ENCODE peak calls at places on chromosomes 7 and 10, in four cellular contexts. V is foreskin fibroblast, E is GM12878, D is colonic mucosa. Y is an unnamed sample.

GRCh38 chr7:84663224-84663623 is 468.6 kb upstream of the SEMA3A start:
- DNase-seq in V (peak), E (no peak), D (no peak), Y (no peak)

GRCh38 chr10:125153693-125154490 is 6.5 kb downstream of the CTBP2 start:
- DNase-seq in V (peak), E (no peak), D (peak), Y (no peak)

GRCh38 chr7:50281680-50282445 is 22.7 kb upstream of the IKZF1 start:
- DNase-seq in V (no peak), E (peak), D (no peak), Y (no peak)

GRCh38 chr10:65968871-65969270 is 957.0 kb upstream of the LRRTM3 start:
- DNase-seq in V (no peak), E (no peak), D (no peak), Y (no peak)

GRCh38 chr7:92306153-92306552 is 60.4 kb downstream of the ANKIB1 start:
- DNase-seq in V (peak), E (no peak), D (no peak), Y (no peak)

GRCh38 chr7:42232275-42232674 is 4.7 kb downstream of the GLI3 start:
- DNase-seq in V (peak), E (no peak), D (no peak), Y (no peak)

GRCh38 chr10:3897156-3897555 is 112.1 kb upstream of the KLF6 start:
- DNase-seq in V (peak), E (no peak), D (no peak), Y (peak)

GRCh38 chr10:45061982-45062381 is 61.3 kb downstream of the ZNF22 start:
- DNase-seq in V (no peak), E (no peak), D (no peak), Y (no peak)

GRCh38 chr7:80779456-80779855 is 139.4 kb downstream of the SEMA3C start:
- DNase-seq in V (no peak), E (no peak), D (no peak), Y (no peak)

GRCh38 chr10:23204773-23205172 is 12.7 kb downstream of the PTF1A start:
- DNase-seq in V (no peak), E (no peak), D (no peak), Y (no peak)
- TF ChIP-seq CTCF in V (no peak), E (no peak), D (no peak), Y (no peak)

GRCh38 chr7:87218941-87219544 is 489 bp downstream of the TMEM243 start:
- DNase-seq in V (peak), E (no peak), D (peak), Y (no peak)

GRCh38 chr7:87215051-87215450 is 4.5 kb downstream of the TMEM243 start:
- DNase-seq in V (no peak), E (no peak), D (no peak), Y (no peak)

GRCh38 chr7:87219545-87220025 is at the start of gene TMEM243:
- DNase-seq in V (peak), E (peak), D (peak), Y (no peak)

GRCh38 chr7:87217983-87218653 is 1.4 kb downstream of the TMEM243 start:
- DNase-seq in V (no peak), E (no peak), D (no peak), Y (no peak)

GRCh38 chr7:87216701-87217508 is 2.6 kb downstream of the TMEM243 start:
- DNase-seq in V (no peak), E (peak), D (no peak), Y (no peak)
- H3K4me3 ChIP-seq in V (no peak), E (peak), D (no peak), Y (no peak)

GRCh38 chr7:134318443-134318842 is 1.7 kb upstream of the SLC35B4 start:
- DNase-seq in V (peak), E (no peak), D (no peak), Y (no peak)

GRCh38 chr7:134317434-134317833 is 704 bp upstream of the SLC35B4 start:
- DNase-seq in V (no peak), E (no peak), D (no peak), Y (no peak)

GRCh38 chr7:134313543-134313942 is 3.2 kb downstream of the SLC35B4 start:
- DNase-seq in V (no peak), E (no peak), D (peak), Y (no peak)

GRCh38 chr7:134315679-134316538 is 821 bp downstream of the SLC35B4 start:
- DNase-seq in V (peak), E (no peak), D (no peak), Y (no peak)

DNA sequence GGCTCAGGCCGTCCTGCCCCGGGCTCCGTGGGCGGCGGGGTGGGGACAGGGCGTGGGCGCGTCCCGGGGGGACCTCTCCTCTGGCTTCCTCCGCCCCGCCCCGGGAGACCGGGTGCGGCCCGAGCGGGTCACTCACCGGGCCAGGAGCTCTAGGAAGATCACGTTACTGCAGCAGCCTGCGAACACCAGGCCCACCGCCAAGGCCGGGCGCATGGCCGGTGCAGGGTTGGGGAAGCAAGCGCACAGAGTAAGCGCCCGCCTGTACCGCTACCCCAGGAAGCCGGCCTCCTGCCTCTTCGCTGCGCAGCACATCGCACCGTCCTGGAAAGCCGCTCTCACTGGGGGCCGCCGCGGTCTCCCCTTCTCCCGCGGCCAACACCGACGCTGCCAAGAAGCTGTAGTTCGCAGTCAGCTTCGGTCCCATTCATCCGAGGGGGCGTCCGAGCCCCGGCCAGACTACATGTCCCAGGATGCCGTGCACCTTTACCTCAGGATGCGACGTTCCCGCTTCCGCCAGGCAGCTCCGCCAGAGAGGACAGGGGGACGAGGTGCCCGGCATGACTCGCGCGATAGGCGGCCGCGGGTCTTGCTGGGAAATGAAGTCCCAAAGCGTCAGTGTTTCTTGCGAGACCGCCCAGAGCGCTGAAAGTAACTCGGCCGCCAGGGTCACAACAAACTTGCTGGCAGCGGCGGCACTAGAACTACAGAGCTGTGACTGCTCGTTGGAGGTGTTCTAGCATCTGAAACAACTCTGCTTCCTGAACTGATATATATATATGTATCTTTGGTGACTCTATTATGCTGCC is at the start of gene SLC35B4:
- DNase-seq in V (peak), E (peak), D (peak), Y (peak)
- TF ChIP-seq CTCF in V (peak), E (peak), D (peak), Y (peak)

GRCh38 chr10:101773923-101774588 is 1.9 kb downstream of the FGF8 start:
- DNase-seq in V (peak), E (no peak), D (no peak), Y (no peak)
- H3K4me3 ChIP-seq in V (no peak), E (no peak), D (no peak), Y (no peak)

GRCh38 chr10:84191106-84191505 is 3.2 kb upstream of the CDHR1 start:
- DNase-seq in V (no peak), E (no peak), D (no peak), Y (no peak)
- TF ChIP-seq CTCF in V (no peak), E (no peak), D (no peak), Y (no peak)

GRCh38 chr7:22549667-22550513 is 49.9 kb upstream of the STEAP1B start:
- DNase-seq in V (peak), E (no peak), D (no peak), Y (no peak)
- H3K4me3 ChIP-seq in V (peak), E (no peak), D (no peak), Y (peak)